ENCODE peak calls at places on chromosomes 2 and 18, in ten cellular contexts. One of them, this sample, is unnamed.

GRCh38 chr2:99975386-99975785 is 167.0 kb downstream of the AFF3 start:
- DNase-seq in neural progenitor cell: no peak
- DNase-seq in B cell: no peak
- DNase-seq in Panc1: peak; percentile 81
- DNase-seq in nephron progenitor cell: no peak
- DNase-seq in HCT116: no peak
- DNase-seq in endothelial cell: no peak
- DNase-seq in fibroblast of lung: peak; percentile 84
- DNase-seq in progenitor cell of endocrine pancreas: no peak
- DNase-seq in gastrocnemius medialis: no peak
- DNase-seq in this sample: no peak

GRCh38 chr2:232325324-232326273 is 53.0 kb upstream of the ALPP start:
- DNase-seq in neural progenitor cell: peak; percentile 62
- DNase-seq in B cell: no peak
- DNase-seq in Panc1: no peak
- DNase-seq in nephron progenitor cell: peak; percentile 84
- DNase-seq in HCT116: no peak
- DNase-seq in endothelial cell: peak; percentile 89
- DNase-seq in fibroblast of lung: peak; percentile 8
- DNase-seq in progenitor cell of endocrine pancreas: peak; percentile 64
- DNase-seq in gastrocnemius medialis: peak; percentile 34
- DNase-seq in this sample: peak; percentile 59

GRCh38 chr2:109175350-109175678 is 46.3 kb downstream of the SH3RF3 start:
- DNase-seq in neural progenitor cell: no peak
- DNase-seq in B cell: no peak
- DNase-seq in Panc1: no peak
- DNase-seq in nephron progenitor cell: no peak
- DNase-seq in HCT116: no peak
- DNase-seq in endothelial cell: no peak
- DNase-seq in fibroblast of lung: no peak
- DNase-seq in progenitor cell of endocrine pancreas: no peak
- DNase-seq in gastrocnemius medialis: no peak
- DNase-seq in this sample: no peak

GRCh38 chr2:59584958-59585357 is 968.5 kb downstream of the BCL11A start:
- DNase-seq in neural progenitor cell: peak; percentile 58
- DNase-seq in B cell: no peak
- DNase-seq in Panc1: no peak
- DNase-seq in nephron progenitor cell: peak; percentile 14
- DNase-seq in HCT116: no peak
- DNase-seq in endothelial cell: peak; percentile 53
- DNase-seq in fibroblast of lung: no peak
- DNase-seq in progenitor cell of endocrine pancreas: no peak
- DNase-seq in gastrocnemius medialis: no peak
- DNase-seq in this sample: no peak

GRCh38 chr2:15618449-15618855 is 26.8 kb downstream of the DDX1 start:
- DNase-seq in neural progenitor cell: no peak
- DNase-seq in B cell: no peak
- DNase-seq in Panc1: no peak
- DNase-seq in nephron progenitor cell: no peak
- DNase-seq in HCT116: no peak
- DNase-seq in endothelial cell: no peak
- DNase-seq in fibroblast of lung: no peak
- DNase-seq in progenitor cell of endocrine pancreas: no peak
- DNase-seq in gastrocnemius medialis: no peak
- DNase-seq in this sample: no peak

GRCh38 chr18:69401475-69402218 is 959 bp downstream of the DOK6 start:
- DNase-seq in neural progenitor cell: peak; percentile 39
- DNase-seq in B cell: no peak
- DNase-seq in Panc1: no peak
- DNase-seq in nephron progenitor cell: peak; percentile 39
- DNase-seq in HCT116: no peak
- DNase-seq in endothelial cell: peak; percentile 9
- DNase-seq in fibroblast of lung: peak; percentile 30
- DNase-seq in progenitor cell of endocrine pancreas: no peak
- DNase-seq in gastrocnemius medialis: no peak
- DNase-seq in this sample: no peak

GRCh38 chr2:128474014-128474961 is 155.6 kb upstream of the HS6ST1 start:
- DNase-seq in neural progenitor cell: peak; percentile 1
- DNase-seq in B cell: no peak
- DNase-seq in Panc1: no peak
- DNase-seq in nephron progenitor cell: no peak
- DNase-seq in HCT116: no peak
- DNase-seq in endothelial cell: no peak
- DNase-seq in fibroblast of lung: no peak
- DNase-seq in progenitor cell of endocrine pancreas: no peak
- DNase-seq in gastrocnemius medialis: no peak
- DNase-seq in this sample: peak; percentile 9

GRCh38 chr2:121076885-121077549 is 208.0 kb downstream of the TFCP2L1 start:
- DNase-seq in neural progenitor cell: peak; percentile 88
- DNase-seq in B cell: peak; percentile 71
- DNase-seq in Panc1: no peak
- DNase-seq in nephron progenitor cell: peak; percentile 90
- DNase-seq in HCT116: peak; percentile 42
- DNase-seq in endothelial cell: peak; percentile 89
- DNase-seq in fibroblast of lung: peak; percentile 23
- DNase-seq in progenitor cell of endocrine pancreas: peak; percentile 66
- DNase-seq in gastrocnemius medialis: peak; percentile 51
- DNase-seq in this sample: peak; percentile 58

GRCh38 chr2:225894240-225894980 is 494.9 kb downstream of the NYAP2 start:
- DNase-seq in neural progenitor cell: no peak
- DNase-seq in B cell: no peak
- DNase-seq in Panc1: peak; percentile 67
- DNase-seq in nephron progenitor cell: no peak
- DNase-seq in HCT116: peak; percentile 13
- DNase-seq in endothelial cell: no peak
- DNase-seq in fibroblast of lung: peak; percentile 79
- DNase-seq in progenitor cell of endocrine pancreas: no peak
- DNase-seq in gastrocnemius medialis: no peak
- DNase-seq in this sample: no peak

GRCh38 chr2:200203381-200203827 is 103.1 kb upstream of the SPATS2L start:
- DNase-seq in neural progenitor cell: peak; percentile 17
- DNase-seq in B cell: no peak
- DNase-seq in Panc1: no peak
- DNase-seq in nephron progenitor cell: no peak
- DNase-seq in HCT116: no peak
- DNase-seq in endothelial cell: no peak
- DNase-seq in fibroblast of lung: peak; percentile 6
- DNase-seq in progenitor cell of endocrine pancreas: no peak
- DNase-seq in gastrocnemius medialis: no peak
- DNase-seq in this sample: no peak

GRCh38 chr18:63443820-63444219 is 21.5 kb upstream of the VPS4B start:
- DNase-seq in neural progenitor cell: no peak
- DNase-seq in B cell: no peak
- DNase-seq in Panc1: no peak
- DNase-seq in nephron progenitor cell: no peak
- DNase-seq in HCT116: no peak
- DNase-seq in endothelial cell: no peak
- DNase-seq in fibroblast of lung: no peak
- DNase-seq in progenitor cell of endocrine pancreas: no peak
- DNase-seq in gastrocnemius medialis: no peak
- DNase-seq in this sample: no peak
- TF ChIP-seq CTCF in neural progenitor cell: no peak
- TF ChIP-seq CTCF in B cell: no peak
- TF ChIP-seq CTCF in Panc1: no peak
- TF ChIP-seq CTCF in nephron progenitor cell: no peak
- TF ChIP-seq CTCF in HCT116: no peak
- TF ChIP-seq CTCF in endothelial cell: no peak
- TF ChIP-seq CTCF in fibroblast of lung: no peak
- TF ChIP-seq CTCF in progenitor cell of endocrine pancreas: no peak
- TF ChIP-seq CTCF in gastrocnemius medialis: no peak
- TF ChIP-seq CTCF in this sample: no peak

DNA sequence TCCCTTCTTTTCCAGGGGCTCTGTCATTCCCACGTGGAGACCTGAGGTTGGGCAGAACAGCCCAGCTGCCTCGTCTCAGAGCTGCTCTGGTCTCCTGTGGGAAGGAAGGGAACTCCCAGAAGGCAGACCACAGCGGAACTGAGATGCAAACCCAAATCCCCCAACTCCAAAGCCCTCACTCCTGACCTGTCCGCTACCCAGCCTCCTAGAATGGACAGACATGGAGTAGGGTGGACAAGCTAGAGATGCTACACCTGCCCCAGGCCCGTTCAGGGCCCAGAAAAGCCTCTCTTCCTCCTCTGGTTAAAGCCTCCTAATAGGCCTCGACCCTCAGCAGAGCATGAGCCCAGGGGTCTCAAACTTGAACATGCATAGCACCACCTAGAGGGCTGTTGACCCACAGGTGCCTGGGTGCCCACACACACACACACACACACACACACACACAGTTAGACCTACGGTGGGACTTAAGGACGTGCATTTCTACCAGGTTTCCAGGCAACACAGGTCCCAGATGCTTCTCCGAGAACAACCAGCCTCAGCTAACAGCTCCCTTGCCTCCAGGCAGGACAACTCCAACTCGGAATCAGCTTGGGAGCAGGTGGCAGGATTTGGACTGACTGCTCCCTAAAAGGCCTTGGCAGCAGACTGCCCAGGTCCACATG is 93.5 kb downstream of the TNS1 start:
- DNase-seq in neural progenitor cell: no peak
- DNase-seq in B cell: no peak
- DNase-seq in Panc1: no peak
- DNase-seq in nephron progenitor cell: no peak
- DNase-seq in HCT116: no peak
- DNase-seq in endothelial cell: no peak
- DNase-seq in fibroblast of lung: no peak
- DNase-seq in progenitor cell of endocrine pancreas: no peak
- DNase-seq in gastrocnemius medialis: no peak
- DNase-seq in this sample: no peak
- TF ChIP-seq CTCF in neural progenitor cell: no peak
- TF ChIP-seq CTCF in B cell: no peak
- TF ChIP-seq CTCF in Panc1: no peak
- TF ChIP-seq CTCF in nephron progenitor cell: no peak
- TF ChIP-seq CTCF in HCT116: peak; percentile 18
- TF ChIP-seq CTCF in endothelial cell: no peak
- TF ChIP-seq CTCF in fibroblast of lung: no peak
- TF ChIP-seq CTCF in progenitor cell of endocrine pancreas: peak; percentile 10
- TF ChIP-seq CTCF in gastrocnemius medialis: no peak
- TF ChIP-seq CTCF in this sample: no peak

DNA sequence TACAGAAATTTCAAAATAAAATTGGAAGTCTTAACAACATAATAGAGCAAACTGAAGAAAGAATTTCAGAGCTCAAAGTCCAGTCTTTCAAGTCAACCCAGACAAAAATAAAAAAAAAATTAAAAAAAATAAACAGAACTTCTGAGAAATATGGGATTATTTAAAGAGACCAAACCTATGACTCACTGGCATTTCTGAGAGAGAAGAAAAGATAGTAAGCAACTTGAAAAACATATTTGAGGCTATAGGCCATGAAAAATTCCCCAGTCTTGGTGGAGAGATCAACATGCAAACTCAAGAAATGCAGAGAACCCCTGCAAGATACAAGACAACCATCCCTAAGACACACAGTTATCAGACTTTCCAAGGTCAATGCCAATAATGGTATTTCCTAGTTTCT is 167.4 kb downstream of the RNF144A start:
- DNase-seq in neural progenitor cell: no peak
- DNase-seq in B cell: no peak
- DNase-seq in Panc1: no peak
- DNase-seq in nephron progenitor cell: no peak
- DNase-seq in HCT116: no peak
- DNase-seq in endothelial cell: no peak
- DNase-seq in fibroblast of lung: peak; percentile 35
- DNase-seq in progenitor cell of endocrine pancreas: no peak
- DNase-seq in gastrocnemius medialis: no peak
- DNase-seq in this sample: no peak
- TF ChIP-seq CTCF in neural progenitor cell: no peak
- TF ChIP-seq CTCF in B cell: no peak
- TF ChIP-seq CTCF in Panc1: no peak
- TF ChIP-seq CTCF in nephron progenitor cell: no peak
- TF ChIP-seq CTCF in HCT116: no peak
- TF ChIP-seq CTCF in endothelial cell: no peak
- TF ChIP-seq CTCF in fibroblast of lung: no peak
- TF ChIP-seq CTCF in progenitor cell of endocrine pancreas: no peak
- TF ChIP-seq CTCF in gastrocnemius medialis: no peak
- TF ChIP-seq CTCF in this sample: no peak

GRCh38 chr18:2655954-2656236 is 369 bp downstream of the SMCHD1 start:
- DNase-seq in neural progenitor cell: no peak
- DNase-seq in B cell: no peak
- DNase-seq in Panc1: no peak
- DNase-seq in nephron progenitor cell: no peak
- DNase-seq in HCT116: peak; percentile 13
- DNase-seq in endothelial cell: no peak
- DNase-seq in fibroblast of lung: no peak
- DNase-seq in progenitor cell of endocrine pancreas: peak; percentile 33
- DNase-seq in gastrocnemius medialis: no peak
- DNase-seq in this sample: no peak
- TF ChIP-seq CTCF in neural progenitor cell: peak; percentile 13
- TF ChIP-seq CTCF in B cell: no peak
- TF ChIP-seq CTCF in Panc1: no peak
- TF ChIP-seq CTCF in nephron progenitor cell: no peak
- TF ChIP-seq CTCF in HCT116: no peak
- TF ChIP-seq CTCF in endothelial cell: no peak
- TF ChIP-seq CTCF in fibroblast of lung: no peak
- TF ChIP-seq CTCF in progenitor cell of endocrine pancreas: peak; percentile 10
- TF ChIP-seq CTCF in gastrocnemius medialis: no peak
- TF ChIP-seq CTCF in this sample: no peak

GRCh38 chr2:156333951-156334495 is 1.5 kb upstream of the NR4A2 start:
- DNase-seq in neural progenitor cell: peak; percentile 87
- DNase-seq in B cell: no peak
- DNase-seq in Panc1: no peak
- DNase-seq in nephron progenitor cell: peak; percentile 76
- DNase-seq in HCT116: no peak
- DNase-seq in endothelial cell: peak; percentile 83
- DNase-seq in fibroblast of lung: peak; percentile 61
- DNase-seq in progenitor cell of endocrine pancreas: peak; percentile 58
- DNase-seq in gastrocnemius medialis: peak; percentile 63
- DNase-seq in this sample: peak; percentile 79

GRCh38 chr2:156332452-156333273 is at the start of gene NR4A2:
- DNase-seq in neural progenitor cell: peak; percentile 90
- DNase-seq in B cell: peak; percentile 90
- DNase-seq in Panc1: no peak
- DNase-seq in nephron progenitor cell: peak; percentile 78
- DNase-seq in HCT116: peak; percentile 96
- DNase-seq in endothelial cell: peak; percentile 82
- DNase-seq in fibroblast of lung: peak; percentile 88
- DNase-seq in progenitor cell of endocrine pancreas: peak; percentile 77
- DNase-seq in gastrocnemius medialis: peak; percentile 85
- DNase-seq in this sample: peak; percentile 89

GRCh38 chr2:156333274-156333950 is 891 bp upstream of the NR4A2 start:
- DNase-seq in neural progenitor cell: no peak
- DNase-seq in B cell: no peak
- DNase-seq in Panc1: no peak
- DNase-seq in nephron progenitor cell: no peak
- DNase-seq in HCT116: no peak
- DNase-seq in endothelial cell: no peak
- DNase-seq in fibroblast of lung: no peak
- DNase-seq in progenitor cell of endocrine pancreas: no peak
- DNase-seq in gastrocnemius medialis: no peak
- DNase-seq in this sample: no peak

GRCh38 chr2:156331572-156332451 is 709 bp downstream of the NR4A2 start:
- DNase-seq in neural progenitor cell: peak; percentile 55
- DNase-seq in B cell: no peak
- DNase-seq in Panc1: no peak
- DNase-seq in nephron progenitor cell: peak; percentile 40
- DNase-seq in HCT116: no peak
- DNase-seq in endothelial cell: peak; percentile 70
- DNase-seq in fibroblast of lung: peak; percentile 73
- DNase-seq in progenitor cell of endocrine pancreas: no peak
- DNase-seq in gastrocnemius medialis: peak; percentile 67
- DNase-seq in this sample: peak; percentile 52

GRCh38 chr2:156334496-156335478 is 2.3 kb upstream of the NR4A2 start:
- DNase-seq in neural progenitor cell: peak; percentile 76
- DNase-seq in B cell: peak; percentile 78
- DNase-seq in Panc1: no peak
- DNase-seq in nephron progenitor cell: peak; percentile 66
- DNase-seq in HCT116: peak; percentile 79
- DNase-seq in endothelial cell: peak; percentile 74
- DNase-seq in fibroblast of lung: peak; percentile 93
- DNase-seq in progenitor cell of endocrine pancreas: peak; percentile 48
- DNase-seq in gastrocnemius medialis: peak; percentile 92
- DNase-seq in this sample: peak; percentile 84
- TF ChIP-seq CTCF in neural progenitor cell: peak; percentile 1
- TF ChIP-seq CTCF in B cell: no peak
- TF ChIP-seq CTCF in Panc1: peak; percentile 35
- TF ChIP-seq CTCF in nephron progenitor cell: no peak
- TF ChIP-seq CTCF in HCT116: no peak
- TF ChIP-seq CTCF in endothelial cell: no peak
- TF ChIP-seq CTCF in fibroblast of lung: no peak
- TF ChIP-seq CTCF in progenitor cell of endocrine pancreas: peak; percentile 15
- TF ChIP-seq CTCF in gastrocnemius medialis: no peak
- TF ChIP-seq CTCF in this sample: no peak